ENCODE peak calls at places on chromosomes 6 and 20, in four cellular contexts. V is PC-9, P is prostate gland, J is Peyer's patch. C is an unnamed sample.

GRCh38 chr20:5729348-5729747 is 20.9 kb upstream of the SHLD1 start:
- DNase-seq in V (no peak), J (no peak), P (no peak), C (no peak)

GRCh38 chr20:50992733-50993457 is 30.0 kb downstream of the KCNG1 start:
- DNase-seq in P (peak; percentile 18), J (peak; percentile 71), V (peak; percentile 45), C (no peak)

GRCh38 chr20:52312131-52312729 is 120.7 kb upstream of the ZFP64 start:
- DNase-seq in P (peak; percentile 45), J (peak; percentile 68), V (peak; percentile 35), C (no peak)

GRCh38 chr6:3337521-3338350 is 79.0 kb downstream of the PSMG4 start:
- DNase-seq in V (peak; percentile 18), P (no peak), J (no peak), C (no peak)

GRCh38 chr20:10675456-10675848 is 1.7 kb upstream of the JAG1 start:
- DNase-seq in J (no peak), V (no peak), P (no peak), C (no peak)

GRCh38 chr20:45235995-45236394 is 14.8 kb downstream of the SEMG2 start:
- DNase-seq in V (no peak), P (no peak), J (no peak), C (no peak)

GRCh38 chr20:50318709-50319108 is 128.1 kb downstream of the CEBPB start:
- DNase-seq in P (no peak), V (no peak), J (no peak), C (no peak)

GRCh38 chr6:71886184-71887005 is at the start of gene RIMS1:
- DNase-seq in P (no peak), J (no peak), V (no peak), C (peak; percentile 19)

GRCh38 chr6:169250660-169251059 is 3.0 kb downstream of the THBS2 start:
- DNase-seq in P (no peak), J (peak; percentile 50), V (no peak), C (no peak)

GRCh38 chr6:157599191-157599590 is 218.2 kb downstream of the ZDHHC14 start:
- DNase-seq in P (no peak), V (no peak), J (no peak), C (no peak)

GRCh38 chr6:45160305-45160704 is 167.8 kb upstream of the RUNX2 start:
- DNase-seq in J (no peak), P (no peak), V (no peak), C (no peak)

GRCh38 chr6:30357678-30358339 is 12.9 kb downstream of the RPP21 start:
- DNase-seq in P (peak; percentile 15), V (peak; percentile 31), J (peak; percentile 78), C (peak; percentile 27)

GRCh38 chr6:32882879-32883250 is 28.9 kb downstream of the PSMB9 start:
- DNase-seq in V (no peak), P (no peak), J (no peak), C (no peak)

DNA sequence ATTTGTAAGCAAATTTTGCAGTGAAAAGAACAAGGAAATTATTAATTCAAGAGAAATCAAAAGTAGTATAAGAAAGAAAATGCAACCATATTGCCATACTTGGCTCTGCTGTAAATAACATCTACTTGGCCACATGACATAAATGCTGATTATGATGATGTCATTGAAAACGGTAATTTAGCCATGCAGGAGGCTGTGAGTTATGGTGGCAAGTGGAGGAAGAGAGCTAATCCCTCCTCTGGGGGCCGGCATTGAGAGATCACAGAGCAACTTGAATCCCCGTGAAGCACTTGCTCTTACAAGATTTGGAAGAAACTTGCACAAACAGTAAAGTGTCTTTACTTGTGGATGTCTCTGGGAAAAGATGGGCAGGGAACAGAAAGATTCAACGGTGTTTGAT is 456.6 kb downstream of the PREX1 start:
- DNase-seq in V (no peak), J (no peak), P (no peak), C (no peak)
- H3K27me3 ChIP-seq in V (no peaks in the 10 kb centered on the region), J (no peaks in the 10 kb centered on the region), P (no peaks in the 10 kb centered on the region), C (no peaks in the 10 kb centered on the region)

DNA sequence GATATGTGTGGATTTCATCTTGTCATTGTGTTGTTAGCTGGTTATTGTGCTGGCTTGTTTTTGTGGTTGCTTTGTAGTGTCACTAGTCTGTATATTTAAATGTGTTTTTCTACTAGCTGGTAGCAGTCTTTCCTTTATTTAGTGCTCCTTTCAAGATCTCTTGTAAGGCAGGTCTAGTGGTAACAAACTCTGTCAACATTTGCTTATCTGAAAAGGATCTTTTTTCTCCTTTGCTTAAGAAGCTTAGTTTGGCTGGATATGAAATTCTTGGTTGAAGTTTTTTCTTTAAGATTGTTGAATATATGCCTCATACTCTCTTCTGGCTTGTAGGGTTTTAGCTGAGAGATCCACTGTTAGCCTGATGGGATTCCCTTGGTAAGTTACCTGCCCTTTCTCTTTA is 32.7 kb upstream of the TFB1M start:
- DNase-seq in V (no peak), P (no peak), J (no peak), C (no peak)
- H3K9me3 ChIP-seq in V (no peaks in the 10 kb centered on the region), P (no peaks in the 10 kb centered on the region), J (no peaks in the 10 kb centered on the region), C (peaks cover 14% of the 10 kb centered on the region)

DNA sequence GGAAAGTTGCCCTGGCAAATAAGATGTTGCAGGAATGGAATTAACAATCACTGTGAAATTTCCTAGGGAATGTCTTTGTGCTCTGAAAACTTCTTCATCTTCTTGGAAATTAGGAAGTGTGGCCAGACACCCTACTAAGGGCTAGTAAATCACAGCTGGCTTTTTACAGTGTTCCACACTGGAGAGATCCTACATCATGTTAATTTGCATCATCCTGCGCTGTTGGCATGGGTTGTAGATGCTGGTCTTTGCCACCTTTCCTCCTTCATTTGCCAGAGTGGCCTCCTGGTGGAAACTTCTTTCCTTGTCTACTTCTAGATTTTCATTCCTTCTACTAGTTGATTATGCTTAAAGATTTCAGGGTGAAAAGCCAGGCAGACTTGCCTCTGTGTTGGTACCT is 2.7 kb downstream of the TNFAIP3 start:
- DNase-seq in P (no peak), V (no peak), J (no peak), C (no peak)
- H3K4me1 ChIP-seq in P (peaks cover 7% of the 10 kb centered on the region), V (peaks cover 81% of the 10 kb centered on the region), J (peaks cover 36% of the 10 kb centered on the region), C (peaks cover 56% of the 10 kb centered on the region)

DNA sequence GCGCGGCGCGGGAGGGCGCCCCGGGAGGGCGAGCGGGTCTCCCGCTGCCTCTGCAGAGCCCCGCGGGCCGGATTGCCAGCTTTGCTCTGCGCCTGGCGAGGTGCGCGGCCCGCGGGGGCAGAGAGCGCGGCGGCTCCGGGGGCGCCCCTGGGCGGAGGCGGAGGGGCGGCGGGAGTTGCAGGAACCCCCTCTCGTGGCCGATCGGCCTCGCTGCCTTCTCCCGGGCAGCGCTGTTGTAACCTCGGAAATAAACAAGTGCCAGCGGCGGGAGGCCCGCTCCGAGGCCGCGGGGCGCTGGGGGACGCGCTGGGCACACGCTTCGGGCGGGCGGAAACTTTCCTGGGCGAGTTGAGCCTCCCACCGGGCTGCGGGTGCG is 1.2 kb downstream of the CDH4 start:
- DNase-seq in V (no peak), P (no peak), J (no peak), C (no peak)
- H3K27me3 ChIP-seq in V (peaks cover 68% of the 10 kb centered on the region), P (peaks cover 2% of the 10 kb centered on the region), J (no peaks in the 10 kb centered on the region), C (no peaks in the 10 kb centered on the region)

GRCh38 chr20:31363295-31363694 is 5.1 kb upstream of the DEFB118 start:
- DNase-seq in P (no peak), V (no peak), J (no peak), C (no peak)
- H3K9me3 ChIP-seq in P (no peaks in the 10 kb centered on the region), V (no peaks in the 10 kb centered on the region), J (no peaks in the 10 kb centered on the region), C (no peaks in the 10 kb centered on the region)

DNA sequence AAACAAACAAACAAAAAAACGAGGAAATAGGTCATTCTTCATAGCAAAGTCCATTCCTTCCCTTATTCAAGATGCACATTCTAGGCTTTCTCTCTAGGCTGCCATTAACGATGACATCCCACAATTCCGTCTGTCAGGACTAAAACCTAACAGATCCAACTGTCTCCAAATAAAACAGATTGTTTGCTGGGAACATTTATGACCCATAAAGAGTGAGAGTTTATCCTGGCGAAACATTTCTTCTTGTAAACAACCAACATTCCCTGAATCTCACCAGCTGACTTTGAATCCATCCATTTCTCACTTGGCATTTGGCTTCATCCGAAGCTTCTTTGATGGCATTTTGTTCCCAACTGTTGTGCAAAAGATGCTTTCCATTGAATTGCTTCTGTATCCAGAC is 93.1 kb downstream of the OLIG3 start:
- DNase-seq in V (no peak), J (no peak), P (no peak), C (no peak)
- H3K4me1 ChIP-seq in V (no peaks in the 10 kb centered on the region), J (no peaks in the 10 kb centered on the region), P (no peaks in the 10 kb centered on the region), C (no peaks in the 10 kb centered on the region)

GRCh38 chr20:2692886-2693285 is 306 bp downstream of the EBF4 start:
- DNase-seq in J (peak; percentile 46), V (no peak), P (no peak), C (no peak)

GRCh38 chr20:2693996-2694471 is 1.5 kb downstream of the EBF4 start:
- DNase-seq in V (no peak), P (no peak), J (peak; percentile 44), C (no peak)

GRCh38 chr20:2695206-2695983 is 2.8 kb downstream of the EBF4 start:
- DNase-seq in P (no peak), V (no peak), J (peak; percentile 17), C (no peak)

GRCh38 chr20:2693286-2693995 is 861 bp downstream of the EBF4 start:
- DNase-seq in P (peak; percentile 32), J (no peak), V (no peak), C (no peak)

DNA sequence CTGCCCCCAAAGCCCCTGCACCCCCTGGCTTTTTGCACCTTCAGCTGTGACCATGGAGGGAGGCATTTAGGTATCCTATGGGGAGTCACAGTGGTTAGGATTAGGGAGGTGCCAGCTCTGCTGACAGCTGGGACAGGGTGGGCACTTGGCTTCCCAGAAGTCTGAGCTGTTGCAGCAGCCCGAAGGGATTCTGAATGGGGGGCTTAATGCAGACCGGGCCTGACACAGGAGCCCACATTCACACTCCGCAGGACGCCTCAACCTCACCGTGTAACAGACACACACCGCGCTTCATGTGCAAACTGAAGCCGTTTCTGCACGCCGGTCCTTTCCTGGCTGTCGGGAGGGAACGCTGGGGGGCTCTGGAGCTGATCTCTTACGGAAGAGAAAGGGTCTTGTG is 1.9 kb downstream of the EBF4 start:
- DNase-seq in J (peak; percentile 30), P (no peak), V (no peak), C (no peak)
- H3K27me3 ChIP-seq in J (no peaks in the 10 kb centered on the region), P (no peaks in the 10 kb centered on the region), V (peaks cover 77% of the 10 kb centered on the region), C (peaks cover 61% of the 10 kb centered on the region)

GRCh38 chr20:56257604-56258003 is 9.1 kb downstream of the MC3R start:
- DNase-seq in V (no peak), J (no peak), P (no peak), C (no peak)
- H3K9me3 ChIP-seq in V (no peaks in the 10 kb centered on the region), J (no peaks in the 10 kb centered on the region), P (no peaks in the 10 kb centered on the region), C (no peaks in the 10 kb centered on the region)

C was measured in psoas muscle.